ENCODE peak calls at places on chromosome 14, in ten cellular contexts. W is GM23338; J is transverse colon; V is BE2C; K is CD8-positive, alpha-beta T cell; C is cardiac muscle cell; Q is psoas muscle; Z is mammary epithelial cell; E is lung; H is A673. L is an unnamed sample.

GRCh38 chr14:61511558-61511924 is 183.8 kb upstream of the HIF1A start:
- DNase-seq in H (no peak), W (no peak), C (no peak), J (no peak), Q (peak; percentile 19), E (no peak), Z (peak; percentile 52), V (no peak), K (no peak), L (no peak)

GRCh38 chr14:57485635-57486034 is 8.0 kb downstream of the CCDC198 start:
- DNase-seq in E (no peak), Q (no peak), W (no peak), J (no peak), V (no peak), C (no peak), H (no peak), K (no peak), Z (no peak), L (no peak)

GRCh38 chr14:52922059-52922458 is 28.8 kb downstream of the FERMT2 start:
- DNase-seq in J (no peak), E (no peak), H (no peak), K (no peak), C (no peak), Q (no peak), V (no peak), W (no peak), Z (no peak), L (no peak)

GRCh38 chr14:103123634-103124500 is 606 bp downstream of the TNFAIP2 start:
- DNase-seq in J (no peak), H (no peak), C (no peak), K (no peak), Q (peak; percentile 72), V (no peak), E (peak; percentile 56), Z (no peak), W (peak; percentile 70), L (peak; percentile 51)

GRCh38 chr14:81315344-81315743 is 84.8 kb downstream of the STON2 start:
- DNase-seq in J (no peak), V (no peak), C (no peak), Q (no peak), E (no peak), W (peak; percentile 95), K (no peak), Z (no peak), H (no peak), L (no peak)

GRCh38 chr14:102524026-102524450 is 14.5 kb upstream of the ANKRD9 start:
- DNase-seq in W (peak; percentile 55), Z (no peak), H (no peak), J (no peak), V (no peak), C (no peak), Q (no peak), E (no peak), K (no peak), L (no peak)

GRCh38 chr14:72780771-72781170 is 113.1 kb downstream of the DPF3 start:
- DNase-seq in V (no peak), Z (no peak), Q (no peak), K (no peak), H (no peak), C (no peak), W (no peak), E (peak; percentile 1), J (no peak), L (no peak)

GRCh38 chr14:29442720-29443119 is 484.9 kb downstream of the PRKD1 start:
- DNase-seq in H (peak; percentile 86), V (no peak), J (no peak), K (no peak), Q (no peak), Z (peak; percentile 0), E (no peak), C (no peak), W (no peak), L (no peak)

GRCh38 chr14:74942608-74943007 is 12.8 kb downstream of the PGF start:
- DNase-seq in V (no peak), K (no peak), Q (no peak), H (no peak), W (no peak), J (no peak), Z (no peak), E (no peak), C (no peak), L (no peak)

GRCh38 chr14:104883681-104884361 is 18.8 kb downstream of the CEP170B start:
- DNase-seq in V (peak; percentile 14), Q (peak; percentile 14), J (no peak), E (no peak), K (no peak), C (no peak), Z (no peak), H (no peak), W (no peak), L (peak; percentile 11)

GRCh38 chr14:94654071-94654974 is 42.1 kb downstream of the SERPINA3 start:
- DNase-seq in Q (no peak), Z (no peak), J (peak; percentile 14), C (peak; percentile 48), W (no peak), E (no peak), K (no peak), H (no peak), V (no peak), L (no peak)

GRCh38 chr14:24775919-24776318 is 141.9 kb upstream of the GZMB start:
- DNase-seq in C (no peak), K (no peak), J (no peak), Q (no peak), V (no peak), E (no peak), H (no peak), Z (no peak), W (peak; percentile 20), L (no peak)

GRCh38 chr14:69044296-69044695 is 65.2 kb upstream of the ACTN1 start:
- DNase-seq in E (no peak), J (no peak), Z (no peak), W (no peak), C (no peak), Q (no peak), K (no peak), V (no peak), H (no peak), L (no peak)
- TF ChIP-seq CTCF in E (no peak), J (no peak), Z (no peak), W (no peak), C (no peak), Q (no peak), K (no peak), V (no peak), H (no peak), L (no peak)

GRCh38 chr14:90191585-90191984 is 64.8 kb upstream of the PSMC1 start:
- DNase-seq in C (no peak), E (no peak), V (no peak), W (no peak), K (no peak), Q (no peak), Z (no peak), J (no peak), H (no peak), L (no peak)

GRCh38 chr14:90191154-90191553 is 65.2 kb upstream of the PSMC1 start:
- DNase-seq in Q (no peak), W (no peak), V (no peak), H (no peak), C (no peak), Z (no peak), E (no peak), K (no peak), J (peak; percentile 8), L (no peak)

GRCh38 chr14:90198541-90198940 is 57.8 kb upstream of the PSMC1 start:
- DNase-seq in Z (no peak), Q (no peak), C (no peak), K (no peak), E (no peak), H (no peak), J (no peak), W (no peak), V (no peak), L (no peak)

GRCh38 chr14:90194706-90195105 is 61.6 kb upstream of the PSMC1 start:
- DNase-seq in J (no peak), V (no peak), Z (peak; percentile 21), Q (no peak), C (no peak), H (no peak), W (no peak), E (no peak), K (no peak), L (no peak)

GRCh38 chr14:90193925-90194324 is 62.4 kb upstream of the PSMC1 start:
- DNase-seq in Z (no peak), K (no peak), W (peak; percentile 81), Q (no peak), J (no peak), C (no peak), V (peak; percentile 27), H (peak; percentile 15), E (no peak), L (no peak)
- H3K4me1 ChIP-seq in Z (no peaks in the 10 kb centered on the region), K (no peaks in the 10 kb centered on the region), W (no peaks in the 10 kb centered on the region), Q (no peaks in the 10 kb centered on the region), J (no peaks in the 10 kb centered on the region), C (no peaks in the 10 kb centered on the region), V (no peaks in the 10 kb centered on the region), H (no peaks in the 10 kb centered on the region), E (no peaks in the 10 kb centered on the region), L (no peaks in the 10 kb centered on the region)

DNA sequence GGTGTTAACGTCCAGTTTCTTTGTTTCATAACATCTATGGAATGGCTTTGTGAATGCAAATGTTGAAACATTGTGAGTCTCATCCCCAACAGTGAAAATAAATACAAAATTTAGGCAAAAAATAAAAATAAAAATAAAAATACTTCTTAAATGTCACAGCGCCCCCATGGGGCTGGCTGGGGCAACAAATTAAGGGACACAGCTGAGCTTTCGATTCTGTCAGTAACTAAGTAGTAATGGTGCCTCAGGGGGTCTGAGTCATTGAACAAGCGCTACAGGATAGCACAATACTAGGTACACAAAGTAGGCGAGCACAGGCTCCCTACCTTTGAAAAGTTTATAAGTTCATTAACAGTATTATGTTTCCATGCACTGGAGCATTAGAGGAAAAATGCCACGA is 667.3 kb downstream of the DIO2 start:
- DNase-seq in W (peak; percentile 82), C (peak; percentile 43), K (no peak), Q (no peak), J (no peak), H (peak; percentile 40), V (no peak), Z (no peak), E (no peak), L (no peak)
- TF ChIP-seq CTCF in W (peak; percentile 66), C (peak; percentile 52), K (no peak), Q (no peak), J (peak; percentile 30), H (peak; percentile 72), V (peak; percentile 9), Z (peak; percentile 16), E (no peak), L (no peak)

DNA sequence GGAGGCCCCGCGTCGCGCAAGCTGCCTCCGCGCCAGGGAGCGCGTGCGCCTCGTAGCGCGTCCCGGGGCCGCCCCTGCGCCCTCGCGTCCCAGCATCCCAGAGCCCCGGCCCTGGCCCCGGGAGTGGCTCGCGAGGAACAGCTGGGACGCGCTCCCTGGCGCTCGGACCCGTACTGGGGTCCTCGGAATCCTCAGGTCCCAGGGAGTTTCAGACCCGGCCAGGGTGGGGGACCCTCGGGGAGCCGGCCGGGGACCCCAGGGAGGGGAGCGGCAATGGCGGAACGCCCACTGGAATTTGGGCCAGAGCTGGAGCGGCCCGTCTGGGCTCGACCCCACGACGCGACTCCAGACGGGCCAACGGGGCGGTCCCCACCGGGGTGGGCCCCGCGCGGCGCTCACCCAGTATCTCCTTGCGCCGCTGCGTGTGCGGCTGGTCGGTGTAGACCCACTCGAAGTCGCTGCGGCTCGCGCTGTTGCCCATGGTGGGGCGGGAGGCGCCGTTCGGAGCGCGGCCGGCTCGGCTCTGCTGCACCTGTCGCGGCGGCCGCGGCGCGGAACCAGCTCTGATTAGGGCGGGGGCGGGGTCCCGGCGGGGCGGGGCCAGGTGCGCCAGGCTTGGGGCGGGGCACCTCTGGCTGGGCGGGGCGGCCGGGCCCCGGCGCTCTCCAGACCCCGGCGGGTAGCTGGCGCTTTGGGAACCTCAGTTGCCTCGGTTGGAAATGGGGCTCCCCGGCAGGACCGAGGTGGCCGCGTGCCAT is at the start of gene DEGS2:
- DNase-seq in H (no peak), K (no peak), Z (no peak), V (no peak), E (peak; percentile 54), J (peak; percentile 79), W (peak; percentile 87), C (peak; percentile 54), Q (no peak), L (no peak)
- H3K4me1 ChIP-seq in H (peaks cover 12% of the 10 kb centered on the region), K (peaks cover 8% of the 10 kb centered on the region), Z (peaks cover 6% of the 10 kb centered on the region), V (peaks cover 6% of the 10 kb centered on the region), E (peaks cover 12% of the 10 kb centered on the region), J (peaks cover 35% of the 10 kb centered on the region), W (no peaks in the 10 kb centered on the region), C (no peaks in the 10 kb centered on the region), Q (peaks cover 9% of the 10 kb centered on the region), L (peaks cover 12% of the 10 kb centered on the region)

L was measured in heart right ventricle.